ENCODE peak calls at places on chromosomes 12 and 14, in four cellular contexts. B is GM12878, K is HepG2, M is H1. W is an unnamed sample.

GRCh38 chr14:47872588-47872987 is 197.2 kb upstream of the MDGA2 start:
- DNase-seq in K (no peak), B (no peak), M (no peak), W (no peak)

GRCh38 chr12:1171657-1172056 is 180.6 kb downstream of the ERC1 start:
- DNase-seq in K (no peak), M (no peak), B (no peak), W (no peak)

GRCh38 chr14:22472935-22473854 is 115.8 kb downstream of the DAD1 start:
- DNase-seq in M (peak; percentile 66), K (peak; percentile 56), B (no peak), W (peak; percentile 12)

GRCh38 chr14:88818018-88818417 is 6.4 kb upstream of the TTC8 start:
- DNase-seq in M (no peak), B (no peak), K (no peak), W (no peak)

GRCh38 chr14:65198346-65198745 is 96.0 kb upstream of the MAX start:
- DNase-seq in K (peak; percentile 26), B (no peak), M (no peak), W (no peak)

GRCh38 chr12:113369391-113369790 is 11.0 kb downstream of the PLBD2 start:
- DNase-seq in M (no peak), K (no peak), B (no peak), W (no peak)

GRCh38 chr14:68770553-68771286 is 22.1 kb downstream of the ZFP36L1 start:
- DNase-seq in B (no peak), K (no peak), M (no peak), W (no peak)

GRCh38 chr14:84208451-84208850 is 1321.5 kb upstream of the FLRT2 start:
- DNase-seq in B (no peak), M (no peak), K (no peak), W (no peak)

GRCh38 chr12:29734299-29734698 is 49.4 kb downstream of the TMTC1 start:
- DNase-seq in K (no peak), B (no peak), M (no peak), W (no peak)

GRCh38 chr14:102764220-102764671 is 13.0 kb upstream of the TRAF3 start:
- DNase-seq in K (no peak), M (no peak), B (peak; percentile 97), W (no peak)

GRCh38 chr14:103530390-103530789 is 1.4 kb downstream of the TRMT61A start:
- DNase-seq in B (no peak), M (peak; percentile 78), K (no peak), W (peak; percentile 51)

GRCh38 chr14:99239661-99240092 is 32.3 kb downstream of the BCL11B start:
- DNase-seq in M (no peak), K (no peak), B (no peak), W (no peak)

GRCh38 chr12:32501835-32502333 is 102.5 kb downstream of the FGD4 start:
- DNase-seq in M (peak; percentile 76), B (no peak), K (peak; percentile 95), W (no peak)

GRCh38 chr14:37013116-37013515 is 159.3 kb downstream of the SLC25A21 start:
- DNase-seq in K (no peak), B (no peak), M (no peak), W (no peak)

GRCh38 chr12:72271401-72271740 is 799 bp upstream of the TRHDE start:
- DNase-seq in M (peak; percentile 73), B (no peak), K (no peak), W (no peak)

GRCh38 chr12:70609739-70610491 is 27.3 kb downstream of the PTPRB start:
- DNase-seq in B (no peak), M (peak; percentile 61), K (no peak), W (peak; percentile 14)

GRCh38 chr14:53807108-53807507 is 149.5 kb downstream of the BMP4 start:
- DNase-seq in K (no peak), M (no peak), B (no peak), W (no peak)

GRCh38 chr14:94370524-94370910 is 17.9 kb downstream of the SERPINA1 start:
- DNase-seq in M (no peak), K (no peak), B (no peak), W (no peak)

GRCh38 chr14:97380539-97380941 is 583.4 kb downstream of the VRK1 start:
- DNase-seq in M (no peak), K (no peak), B (no peak), W (no peak)

GRCh38 chr14:65255583-65256443 is 153.5 kb upstream of the MAX start:
- DNase-seq in K (peak; percentile 69), B (no peak), M (peak; percentile 84), W (no peak)

GRCh38 chr14:68548194-68549056 is 244.4 kb downstream of the ZFP36L1 start:
- DNase-seq in K (no peak), M (peak; percentile 54), B (no peak), W (no peak)

GRCh38 chr14:35051796-35052195 is 5.7 kb downstream of the FAM177A1 start:
- DNase-seq in K (peak; percentile 89), M (no peak), B (no peak), W (no peak)

GRCh38 chr12:118633071-118633470 is 256.7 kb downstream of the SUDS3 start:
- DNase-seq in M (no peak), K (no peak), B (no peak), W (no peak)

GRCh38 chr12:70249903-70250302 is 6.7 kb downstream of the CNOT2 start:
- DNase-seq in M (no peak), K (no peak), B (no peak), W (no peak)

GRCh38 chr12:53505086-53505485 is 2.2 kb downstream of the NPFF start:
- DNase-seq in M (no peak), B (no peak), K (no peak), W (no peak)

GRCh38 chr14:76755610-76756390 is 5.5 kb upstream of the VASH1 start:
- DNase-seq in K (no peak), B (no peak), M (no peak), W (no peak)

GRCh38 chr12:119090276-119090675 is 88.5 kb upstream of the HSPB8 start:
- DNase-seq in M (no peak), K (no peak), B (no peak), W (no peak)

GRCh38 chr14:61923348-61923747 is 161.1 kb downstream of the SNAPC1 start:
- DNase-seq in K (no peak), M (no peak), B (no peak), W (no peak)

GRCh38 chr12:65510584-65511050 is 232.1 kb downstream of the MSRB3 start:
- DNase-seq in K (peak; percentile 88), M (peak; percentile 71), B (no peak), W (no peak)

GRCh38 chr12:54383041-54383609 is 1.4 kb downstream of the ZNF385A start:
- DNase-seq in B (no peak), K (no peak), M (no peak), W (peak; percentile 59)

GRCh38 chr12:4562034-4562657 is at the start of gene DYRK4:
- DNase-seq in K (peak; percentile 72), B (no peak), M (peak; percentile 93), W (peak; percentile 85)

GRCh38 chr14:104732355-104732804 is 8.4 kb downstream of the ADSS1 start:
- DNase-seq in K (no peak), B (no peak), M (no peak), W (no peak)

GRCh38 chr12:124400124-124400523 is 105.2 kb downstream of the RFLNA start:
- DNase-seq in B (no peak), M (no peak), K (no peak), W (no peak)
- TF ChIP-seq CREB1 in B (no peak), M (no peak), K (no peak), W (no peak)

DNA sequence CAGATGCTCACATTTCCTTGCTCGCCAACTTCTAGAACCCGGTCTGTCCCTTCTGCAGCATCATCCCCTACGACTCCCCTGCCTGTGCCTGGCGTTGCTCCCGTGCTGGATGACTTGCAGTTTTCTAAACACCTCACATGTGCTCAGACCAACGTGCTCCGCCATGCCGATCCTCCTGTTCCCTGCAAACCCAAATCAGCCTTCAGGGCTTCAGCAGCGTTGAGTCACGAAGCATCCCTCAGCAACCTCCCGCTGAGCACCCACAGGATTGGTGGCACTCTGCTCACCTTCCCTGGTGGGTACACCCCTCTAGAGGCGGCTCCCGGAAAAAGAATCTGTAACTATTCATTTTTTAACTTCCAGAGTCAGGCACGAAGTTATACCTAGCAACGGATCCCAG is 2.8 kb upstream of the PIWIL1 start:
- DNase-seq in K (no peak), B (no peak), M (peak; percentile 54), W (peak; percentile 31)
- TF ChIP-seq KDM1A in K (no peak), B (no peak), M (no peak), W (no peak)

DNA sequence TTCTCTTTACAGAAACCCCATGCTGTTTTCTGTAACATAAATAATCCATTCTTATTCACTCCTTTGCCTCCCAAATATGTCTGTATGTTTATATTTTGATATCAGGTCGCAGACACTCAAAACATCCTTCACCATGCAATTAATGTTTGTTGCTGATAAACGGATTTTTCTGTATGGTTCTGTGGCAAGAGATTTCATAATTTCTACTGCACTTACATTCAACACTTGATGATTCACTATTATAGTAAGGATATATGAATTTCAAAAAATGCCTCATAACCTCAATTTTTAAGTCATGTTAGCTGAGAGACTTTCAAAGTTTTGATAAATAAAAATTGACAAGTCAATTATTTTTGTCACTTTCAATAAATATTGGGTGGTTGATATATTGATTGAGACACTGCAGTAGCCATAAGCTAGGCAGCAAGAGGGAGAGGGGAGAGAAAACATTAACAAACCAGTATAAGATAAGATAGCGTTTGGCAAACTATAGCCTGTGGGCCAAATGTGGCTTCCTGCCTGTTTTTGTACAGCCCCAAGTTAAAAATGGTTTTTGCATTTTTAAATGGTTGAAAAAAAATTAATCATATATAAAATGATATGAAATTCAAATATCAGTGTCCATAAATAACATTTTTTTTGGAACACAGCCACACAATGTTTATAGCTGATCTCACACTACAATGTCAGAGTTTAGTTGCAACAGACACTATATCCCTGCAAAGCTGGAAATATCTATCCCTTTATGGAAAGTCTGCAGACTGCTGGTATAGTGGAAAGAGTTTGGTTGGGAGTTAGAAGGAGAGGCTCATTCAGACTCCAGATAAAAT is 18.3 kb downstream of the ALDH6A1 start:
- DNase-seq in M (no peak), B (no peak), K (no peak), W (no peak)
- TF ChIP-seq CREB1 in M (no peak), B (no peak), K (no peak), W (no peak)

GRCh38 chr12:123131879-123132402 is 18.9 kb downstream of the PITPNM2 start:
- DNase-seq in M (no peak), K (no peak), B (no peak), W (no peak)
- TF ChIP-seq KDM1A in M (no peak), K (no peak), B (no peak), W (no peak)

GRCh38 chr12:98916106-98916505 is 271.0 kb downstream of the APAF1 start:
- DNase-seq in K (no peak), B (no peak), M (no peak), W (no peak)
- TF ChIP-seq CREB1 in K (peak; percentile 23), B (no peak), M (no peak), W (no peak)